ENCODE peak calls at places on chromosomes 11 and 22, in seven cellular contexts. E, M, O, H, Q, K and L are unnamed samples.

GRCh38 chr11:46338988-46339666 is 8.1 kb upstream of the DGKZ start:
- DNase-seq in H (no peak), M (no peak), Q (peak; percentile 55), O (no peak), K (no peak), E (peak; percentile 98), L (no peak)

GRCh38 chr22:49373801-49374226 is 453.9 kb downstream of the BRD1 start:
- DNase-seq in O (no peak), E (no peak), K (no peak), Q (no peak), M (no peak), H (no peak), L (peak; percentile 51)

GRCh38 chr11:117819096-117820040 is 5.2 kb downstream of the FXYD2 start:
- DNase-seq in O (peak; percentile 83), K (no peak), Q (peak; percentile 54), E (peak; percentile 57), M (peak; percentile 72), H (no peak), L (no peak)

GRCh38 chr11:34495239-34495723 is 18.3 kb downstream of the ELF5 start:
- DNase-seq in H (no peak), M (no peak), K (no peak), Q (no peak), O (no peak), E (no peak), L (no peak)

GRCh38 chr11:33500865-33501479 is 199.7 kb downstream of the C11orf91 start:
- DNase-seq in M (no peak), K (no peak), E (no peak), O (peak; percentile 57), Q (no peak), H (no peak), L (no peak)

GRCh38 chr11:128180446-128181089 is 406.8 kb downstream of the ETS1 start:
- DNase-seq in H (no peak), E (no peak), O (peak; percentile 92), Q (no peak), M (no peak), K (no peak), L (no peak)

GRCh38 chr11:64303109-64304031 is 2.0 kb upstream of the ESRRA start:
- DNase-seq in H (no peak), E (no peak), K (no peak), Q (no peak), M (no peak), O (no peak), L (no peak)

GRCh38 chr11:43992834-43993637 is 50.6 kb downstream of the C11orf96 start:
- DNase-seq in O (peak; percentile 15), M (no peak), E (no peak), H (no peak), K (no peak), Q (no peak), L (peak; percentile 2)

GRCh38 chr11:59243633-59244032 is 30.9 kb upstream of the MPEG1 start:
- DNase-seq in H (no peak), M (no peak), Q (no peak), O (peak; percentile 26), K (no peak), E (no peak), L (no peak)

GRCh38 chr11:35893796-35894475 is 49.9 kb upstream of the LDLRAD3 start:
- DNase-seq in Q (no peak), O (no peak), H (no peak), K (no peak), M (no peak), E (no peak), L (no peak)

GRCh38 chr11:94926698-94927237 is 46.6 kb downstream of the CWC15 start:
- DNase-seq in Q (no peak), K (no peak), M (no peak), O (peak; percentile 97), E (no peak), H (no peak), L (no peak)

GRCh38 chr22:39520874-39521857 is 804 bp downstream of the ATF4 start:
- DNase-seq in H (peak; percentile 52), Q (peak; percentile 31), K (peak; percentile 90), M (peak; percentile 72), O (peak; percentile 87), E (peak; percentile 69), L (peak; percentile 96)

GRCh38 chr11:484616-485015 is 22.4 kb downstream of the RNH1 start:
- DNase-seq in O (no peak), M (no peak), H (no peak), Q (no peak), E (no peak), K (no peak), L (no peak)

GRCh38 chr22:45958971-45959370 is 18.0 kb downstream of the WNT7B start:
- DNase-seq in O (no peak), H (no peak), K (no peak), M (no peak), Q (no peak), E (no peak), L (no peak)

GRCh38 chr22:45631839-45632238 is 39.8 kb upstream of the ATXN10 start:
- DNase-seq in K (peak; percentile 27), M (no peak), E (no peak), Q (no peak), O (no peak), H (no peak), L (peak; percentile 30)

GRCh38 chr11:93133710-93134109 is 64.1 kb downstream of the SLC36A4 start:
- DNase-seq in H (no peak), E (no peak), O (no peak), M (no peak), K (no peak), Q (no peak), L (no peak)

GRCh38 chr11:46553746-46554204 is 40.0 kb downstream of the AMBRA1 start:
- DNase-seq in O (peak; percentile 91), M (no peak), E (no peak), Q (no peak), K (no peak), H (no peak), L (no peak)

GRCh38 chr11:29161216-29161615 is 855.6 kb downstream of the KCNA4 start:
- DNase-seq in O (peak; percentile 51), Q (no peak), K (no peak), H (no peak), M (no peak), E (no peak), L (no peak)

GRCh38 chr22:20825624-20826023 is 33.0 kb downstream of the PI4KA start:
- DNase-seq in Q (no peak), M (no peak), K (no peak), E (no peak), H (no peak), O (no peak), L (no peak)

GRCh38 chr11:66068154-66068821 is 1.8 kb upstream of the PACS1 start:
- DNase-seq in H (peak; percentile 63), O (peak; percentile 78), Q (peak; percentile 70), K (peak; percentile 91), M (peak; percentile 65), E (peak; percentile 47), L (peak; percentile 90)

GRCh38 chr11:58530236-58530635 is 22.3 kb upstream of the OR5B21 start:
- DNase-seq in M (no peak), E (no peak), Q (no peak), H (no peak), K (no peak), O (no peak), L (no peak)

GRCh38 chr11:64356498-64357411 is 2.2 kb upstream of the RPS6KA4 start:
- DNase-seq in M (peak; percentile 76), H (no peak), E (peak; percentile 29), Q (peak; percentile 33), K (no peak), O (peak; percentile 33), L (no peak)

GRCh38 chr11:129258205-129258604 is 66.1 kb upstream of the ARHGAP32 start:
- DNase-seq in O (no peak), H (no peak), E (no peak), M (no peak), Q (no peak), K (no peak), L (no peak)